ENCODE peak calls at places on chromosomes 13 and 19, in ten cellular contexts. Q is neuronal stem cell; L is putamen; I is stimulated activated CD8-positive, alpha-beta memory T cell treated with anti-CD3 and anti-CD28 coated beads, Interleukin-15, amount 100 ng/mL, for 4 hours; T is NCI-H1105 treated with DMSO at 0.1 percent for 48 hours; A is EL; D is Calu3; B is left lung; P is CD4-positive, alpha-beta T cell; Z is stimulated activated naive B cell treated with anti-CD40 and anti-IgM and Interleukin-4, amounts not matched to agents 10 μg/mL and 1 μg/mL and 100 μg/mL, for 72 hours. G is an unnamed sample.

GRCh38 chr13:84951128-84951527 is 848.1 kb downstream of the SLITRK6 start:
- DNase-seq in A (no peak), P (no peak), L (no peak), Z (no peak), B (no peak), T (no peak), Q (no peak), I (no peak), D (no peak), G (no peak)

GRCh38 chr19:7743425-7743841 is 3.9 kb downstream of the CD209 start:
- DNase-seq in Q (no peak), Z (peak), B (no peak), I (peak), T (no peak), D (no peak), A (no peak), P (no peak), L (no peak), G (no peak)

GRCh38 chr19:56838930-56839664 is 1.4 kb downstream of the PEG3 start:
- DNase-seq in B (peak), P (no peak), I (no peak), Z (peak), D (no peak), A (no peak), L (peak), Q (peak), T (no peak), G (no peak)

GRCh38 chr13:36146513-36147276 is 15.5 kb upstream of the DCLK1 start:
- DNase-seq in I (no peak), D (no peak), L (no peak), P (no peak), Z (no peak), A (no peak), T (no peak), B (no peak), Q (no peak), G (no peak)

GRCh38 chr13:42056146-42056545 is 7.7 kb downstream of the DGKH start:
- DNase-seq in I (no peak), A (no peak), B (no peak), Q (no peak), T (no peak), Z (no peak), D (no peak), P (no peak), L (no peak), G (no peak)

GRCh38 chr13:110263906-110264305 is 43.1 kb downstream of the COL4A1 start:
- DNase-seq in Q (no peak), A (no peak), P (no peak), I (no peak), T (no peak), D (no peak), L (no peak), B (no peak), Z (no peak), G (no peak)

GRCh38 chr13:91058066-91058465 is 289.4 kb upstream of the MIR17HG start:
- DNase-seq in T (no peak), I (no peak), B (no peak), P (no peak), A (no peak), Z (no peak), Q (peak), L (no peak), D (no peak), G (no peak)

GRCh38 chr19:48501961-48502719 is 9.5 kb downstream of the LMTK3 start:
- DNase-seq in T (peak), Z (peak), Q (peak), D (peak), B (peak), P (peak), I (no peak), A (peak), L (no peak), G (no peak)

G was measured in HFF-Myc.